ENCODE peak calls at places on chromosomes 5 and 9, in ten cellular contexts. X is fibroblast of gingiva; P is AG09319; A is GDM1; N is Right ventricle myocardium inferior; E is NCI-H2029; R is mucosa of gallbladder; J is adipocyte; L is activated gamma-delta T cell treated with Interleukin-2 at 50 U/mL for 16 hours; W is activated T-cell treated with anti-CD3 and anti-CD28 coated beads, Interleukin-2, amount 50 U/mL, for 48 hours. Z is an unnamed sample.

GRCh38 chr9:94156549-94157407 is 72.5 kb downstream of the PTPDC1 start:
- DNase-seq in A (peak), N (peak), J (peak), L (no peak), X (peak), P (no peak), W (no peak), R (peak), E (peak), Z (peak)

GRCh38 chr9:81492710-81493447 is 196.5 kb downstream of the TLE1 start:
- DNase-seq in L (no peak), R (no peak), N (no peak), A (no peak), P (peak), E (peak), J (peak), X (peak), W (no peak), Z (peak)

GRCh38 chr5:67206381-67207328 is 10.1 kb upstream of the CD180 start:
- DNase-seq in J (no peak), L (peak), X (no peak), R (peak), N (no peak), E (no peak), W (peak), P (no peak), A (no peak), Z (peak)

GRCh38 chr5:68368280-68368679 is 152.7 kb downstream of the PIK3R1 start:
- DNase-seq in A (no peak), P (no peak), J (no peak), R (no peak), X (no peak), N (no peak), W (no peak), E (no peak), L (no peak), Z (no peak)

GRCh38 chr5:102858808-102859207 is 103.7 kb downstream of the PAM start:
- DNase-seq in L (no peak), R (no peak), P (no peak), J (peak), W (no peak), A (no peak), E (no peak), N (no peak), X (peak), Z (peak)

GRCh38 chr9:1032181-1032580 is 18.0 kb upstream of the DMRT2 start:
- DNase-seq in R (no peak), E (no peak), W (no peak), L (no peak), N (no peak), J (no peak), P (no peak), A (no peak), X (no peak), Z (no peak)

GRCh38 chr5:140296289-140296688 is 6.6 kb downstream of the PFDN1 start:
- DNase-seq in P (no peak), L (no peak), A (no peak), N (no peak), X (no peak), J (no peak), E (no peak), R (no peak), W (no peak), Z (no peak)

GRCh38 chr9:36632892-36633291 is 60.2 kb downstream of the MELK start:
- DNase-seq in A (no peak), J (peak), W (no peak), N (no peak), R (no peak), X (peak), E (no peak), L (no peak), P (peak), Z (peak)

GRCh38 chr9:134541373-134541747 is 100.2 kb upstream of the COL5A1 start:
- DNase-seq in L (no peak), J (no peak), N (no peak), P (no peak), R (no peak), W (no peak), E (no peak), A (no peak), X (no peak), Z (no peak)

GRCh38 chr5:96292582-96293247 is 140.3 kb downstream of the PCSK1 start:
- DNase-seq in R (no peak), X (peak), N (no peak), L (no peak), E (no peak), J (no peak), A (no peak), W (no peak), P (no peak), Z (peak)

GRCh38 chr5:124660229-124661093 is 86.0 kb downstream of the ZNF608 start:
- DNase-seq in J (peak), A (no peak), E (no peak), L (no peak), R (peak), X (no peak), W (no peak), P (no peak), N (no peak), Z (peak)

GRCh38 chr9:134701581-134702259 is 60.1 kb downstream of the COL5A1 start:
- DNase-seq in W (no peak), P (no peak), N (peak), A (no peak), X (no peak), L (no peak), E (no peak), R (no peak), J (no peak), Z (no peak)

GRCh38 chr5:168585119-168585912 is 6.1 kb upstream of the PANK3 start:
- DNase-seq in J (peak), E (no peak), L (no peak), X (no peak), P (no peak), N (no peak), R (no peak), W (no peak), A (peak), Z (no peak)

GRCh38 chr5:71939452-71939932 is 167.8 kb upstream of the MAP1B start:
- DNase-seq in R (no peak), L (no peak), N (no peak), X (no peak), P (no peak), A (no peak), W (no peak), J (no peak), E (no peak), Z (no peak)

GRCh38 chr9:113640418-113640817 is 176.9 kb downstream of the RGS3 start:
- DNase-seq in W (no peak), A (no peak), P (no peak), X (no peak), E (no peak), L (no peak), J (no peak), R (no peak), N (no peak), Z (no peak)

GRCh38 chr9:113998529-113999255 is 79.4 kb downstream of the AMBP start:
- DNase-seq in A (peak), W (peak), J (peak), R (peak), P (no peak), E (no peak), X (no peak), L (no peak), N (no peak), Z (no peak)

GRCh38 chr5:109345699-109346098 is 64.1 kb downstream of the PJA2 start:
- DNase-seq in L (no peak), J (peak), X (peak), W (no peak), P (no peak), A (no peak), N (no peak), E (no peak), R (no peak), Z (no peak)

GRCh38 chr5:150653145-150653761 is 7.8 kb upstream of the MYOZ3 start:
- DNase-seq in P (no peak), J (no peak), X (peak), W (no peak), N (no peak), E (no peak), R (no peak), A (no peak), L (no peak), Z (no peak)

GRCh38 chr9:121895274-121895835 is 197.8 kb downstream of the TTLL11 start:
- DNase-seq in A (no peak), W (no peak), L (no peak), N (no peak), E (no peak), R (no peak), X (no peak), J (no peak), P (no peak), Z (no peak)

GRCh38 chr5:463952-464351 is 21.0 kb downstream of the EXOC3 start:
- DNase-seq in J (no peak), E (no peak), X (no peak), W (peak), A (peak), L (peak), P (no peak), N (no peak), R (no peak), Z (no peak)

GRCh38 chr5:39213437-39214207 is 5.7 kb downstream of the FYB1 start:
- DNase-seq in N (no peak), L (no peak), W (no peak), A (no peak), P (no peak), X (no peak), E (no peak), J (no peak), R (no peak), Z (no peak)

GRCh38 chr9:34771023-34771422 is 61.1 kb upstream of the CCL21 start:
- DNase-seq in X (peak), W (no peak), R (no peak), E (no peak), P (no peak), A (no peak), L (no peak), N (no peak), J (peak), Z (peak)

GRCh38 chr9:133202145-133202513 is 6.9 kb downstream of the OBP2B start:
- DNase-seq in X (no peak), A (no peak), P (no peak), R (no peak), W (no peak), J (no peak), E (no peak), L (no peak), N (no peak), Z (no peak)

GRCh38 chr9:93908591-93909241 is 46.4 kb downstream of the BARX1 start:
- DNase-seq in N (no peak), L (no peak), X (no peak), E (peak), A (no peak), P (no peak), R (no peak), J (peak), W (peak), Z (no peak)